ENCODE peak calls at places on chromosomes 16 and 17, in four cellular contexts. One of them, this sample, is unnamed.

GRCh38 chr17:75684924-75685323 is 17.8 kb downstream of the SAP30BP start:
- DNase-seq in HAP-1: no peak
- DNase-seq in NCI-H69: peak
- DNase-seq in GDM1: no peak
- DNase-seq in this sample: no peak

GRCh38 chr17:33125552-33125950 is 133.9 kb downstream of the SPACA3 start:
- DNase-seq in GDM1: no peak
- DNase-seq in HAP-1: no peak
- DNase-seq in NCI-H69: no peak
- DNase-seq in this sample: no peak

GRCh38 chr16:14069818-14070217 is 1.3 kb upstream of the MRTFB start:
- DNase-seq in HAP-1: no peak
- DNase-seq in GDM1: no peak
- DNase-seq in NCI-H69: peak
- DNase-seq in this sample: peak

GRCh38 chr16:29974291-29975133 is 844 bp downstream of the TAOK2 start:
- DNase-seq in GDM1: no peak
- DNase-seq in HAP-1: no peak
- DNase-seq in NCI-H69: peak
- DNase-seq in this sample: peak

GRCh38 chr17:44004077-44004760 is at the start of gene NAGS:
- DNase-seq in GDM1: no peak
- DNase-seq in HAP-1: no peak
- DNase-seq in NCI-H69: peak
- DNase-seq in this sample: peak

GRCh38 chr17:18184143-18185007 is 747 bp downstream of the ALKBH5 start:
- DNase-seq in NCI-H69: peak
- DNase-seq in GDM1: no peak
- DNase-seq in HAP-1: peak
- DNase-seq in this sample: peak

GRCh38 chr16:29007865-29008593 is 23.2 kb downstream of the LAT start:
- DNase-seq in HAP-1: no peak
- DNase-seq in NCI-H69: no peak
- DNase-seq in GDM1: peak
- DNase-seq in this sample: peak

GRCh38 chr17:56206351-56206750 is 53.1 kb downstream of the ANKFN1 start:
- DNase-seq in NCI-H69: no peak
- DNase-seq in GDM1: no peak
- DNase-seq in HAP-1: no peak
- DNase-seq in this sample: no peak

GRCh38 chr16:23058576-23058975 is 90.7 kb downstream of the USP31 start:
- DNase-seq in NCI-H69: no peak
- DNase-seq in HAP-1: no peak
- DNase-seq in GDM1: no peak
- DNase-seq in this sample: no peak

GRCh38 chr17:27269201-27269600 is 24.7 kb upstream of the WSB1 start:
- DNase-seq in NCI-H69: no peak
- DNase-seq in HAP-1: no peak
- DNase-seq in GDM1: no peak
- DNase-seq in this sample: peak

GRCh38 chr16:67055712-67056487 is 27.0 kb downstream of the CBFB start:
- DNase-seq in HAP-1: no peak
- DNase-seq in NCI-H69: no peak
- DNase-seq in GDM1: no peak
- DNase-seq in this sample: peak

GRCh38 chr16:977096-977701 is 4.4 kb upstream of the SOX8 start:
- DNase-seq in HAP-1: no peak
- DNase-seq in GDM1: no peak
- DNase-seq in NCI-H69: peak
- DNase-seq in this sample: no peak

GRCh38 chr17:75059369-75060345 is 12.6 kb downstream of the KCTD2 start:
- DNase-seq in NCI-H69: no peak
- DNase-seq in HAP-1: no peak
- DNase-seq in GDM1: peak
- DNase-seq in this sample: peak

GRCh38 chr17:73156887-73157870 is 7.6 kb upstream of the SSTR2 start:
- DNase-seq in HAP-1: no peak
- DNase-seq in NCI-H69: peak
- DNase-seq in GDM1: no peak
- DNase-seq in this sample: peak

GRCh38 chr17:14805348-14805747 is 459.8 kb downstream of the PMP22 start:
- DNase-seq in HAP-1: no peak
- DNase-seq in NCI-H69: no peak
- DNase-seq in GDM1: no peak
- DNase-seq in this sample: no peak

GRCh38 chr16:49280022-49280741 is 1.5 kb downstream of the CBLN1 start:
- DNase-seq in HAP-1: peak
- DNase-seq in NCI-H69: peak
- DNase-seq in GDM1: no peak
- DNase-seq in this sample: no peak

GRCh38 chr17:49993423-49994037 is 1.5 kb downstream of the DLX3 start:
- DNase-seq in NCI-H69: peak
- DNase-seq in HAP-1: peak
- DNase-seq in GDM1: no peak
- DNase-seq in this sample: peak

GRCh38 chr17:17322516-17323510 is 19.6 kb downstream of the NT5M start:
- DNase-seq in HAP-1: no peak
- DNase-seq in GDM1: no peak
- DNase-seq in NCI-H69: no peak
- DNase-seq in this sample: no peak

GRCh38 chr16:8859913-8860881 is 8.6 kb downstream of the CARHSP1 start:
- DNase-seq in NCI-H69: no peak
- DNase-seq in HAP-1: no peak
- DNase-seq in GDM1: no peak
- DNase-seq in this sample: no peak

GRCh38 chr16:11328172-11329079 is 16.8 kb upstream of the RMI2 start:
- DNase-seq in NCI-H69: peak
- DNase-seq in GDM1: peak
- DNase-seq in HAP-1: peak
- DNase-seq in this sample: peak

GRCh38 chr17:52106638-52107261 is 51.8 kb downstream of the CA10 start:
- DNase-seq in HAP-1: peak
- DNase-seq in NCI-H69: peak
- DNase-seq in GDM1: no peak
- DNase-seq in this sample: peak

GRCh38 chr17:10127819-10128375 is 70.5 kb downstream of the GAS7 start:
- DNase-seq in HAP-1: no peak
- DNase-seq in GDM1: no peak
- DNase-seq in NCI-H69: no peak
- DNase-seq in this sample: no peak

GRCh38 chr17:17356931-17357270 is 53.7 kb downstream of the NT5M start:
- DNase-seq in GDM1: no peak
- DNase-seq in HAP-1: no peak
- DNase-seq in NCI-H69: no peak
- DNase-seq in this sample: no peak

GRCh38 chr17:45161288-45162021 is at the start of gene HEXIM2:
- DNase-seq in NCI-H69: peak
- DNase-seq in GDM1: peak
- DNase-seq in HAP-1: peak
- DNase-seq in this sample: peak

GRCh38 chr16:59180083-59180476 is 446.0 kb upstream of the GOT2 start:
- DNase-seq in GDM1: no peak
- DNase-seq in HAP-1: no peak
- DNase-seq in NCI-H69: no peak
- DNase-seq in this sample: no peak

GRCh38 chr16:48609453-48610023 is 442 bp downstream of the N4BP1 start:
- DNase-seq in NCI-H69: peak
- DNase-seq in HAP-1: peak
- DNase-seq in GDM1: peak
- DNase-seq in this sample: peak

GRCh38 chr16:11001611-11002010 is 57.2 kb downstream of the CLEC16A start:
- DNase-seq in HAP-1: no peak
- DNase-seq in NCI-H69: no peak
- DNase-seq in GDM1: no peak
- DNase-seq in this sample: no peak

GRCh38 chr17:35460354-35460851 is 11.8 kb upstream of the SLFN13 start:
- DNase-seq in GDM1: no peak
- DNase-seq in HAP-1: no peak
- DNase-seq in NCI-H69: peak
- DNase-seq in this sample: peak

GRCh38 chr17:79413591-79413990 is 197.3 kb downstream of the RBFOX3 start:
- DNase-seq in GDM1: no peak
- DNase-seq in HAP-1: no peak
- DNase-seq in NCI-H69: peak
- DNase-seq in this sample: no peak

GRCh38 chr16:86029131-86029741 is 130.3 kb downstream of the IRF8 start:
- DNase-seq in NCI-H69: no peak
- DNase-seq in GDM1: no peak
- DNase-seq in HAP-1: no peak
- DNase-seq in this sample: no peak

GRCh38 chr16:23987443-23987842 is 151.7 kb downstream of the PRKCB start:
- DNase-seq in NCI-H69: no peak
- DNase-seq in GDM1: no peak
- DNase-seq in HAP-1: no peak
- DNase-seq in this sample: no peak

GRCh38 chr17:57955183-57955952 is at the start of gene CUEDC1:
- DNase-seq in GDM1: peak
- DNase-seq in NCI-H69: peak
- DNase-seq in HAP-1: peak
- DNase-seq in this sample: peak

GRCh38 chr16:68744744-68745280 is 7.7 kb downstream of the CDH1 start:
- DNase-seq in NCI-H69: peak
- DNase-seq in HAP-1: no peak
- DNase-seq in GDM1: no peak
- DNase-seq in this sample: peak

GRCh38 chr16:85333744-85334640 is 221.7 kb upstream of the CIBAR2 start:
- DNase-seq in NCI-H69: no peak
- DNase-seq in HAP-1: no peak
- DNase-seq in GDM1: no peak
- DNase-seq in this sample: no peak

GRCh38 chr17:7261377-7262191 is 694 bp downstream of the CLDN7 start:
- DNase-seq in HAP-1: no peak
- DNase-seq in NCI-H69: peak
- DNase-seq in GDM1: no peak
- DNase-seq in this sample: peak